ENCODE peak calls at places on chromosomes 11 and 22, in five cellular contexts. S is mucosa of descending colon, X is NAMALWA, J is HFFc6, Y is RWPE1. V is an unnamed sample.

GRCh38 chr22:40813912-40814315 is 5.2 kb downstream of the SLC25A17 start:
- DNase-seq in Y (no peak), S (no peak), J (no peak), X (no peak), V (no peak)

GRCh38 chr11:66362481-66363147 is 8.9 kb downstream of the SLC29A2 start:
- DNase-seq in X (no peak), J (no peak), S (no peak), Y (no peak), V (no peak)

GRCh38 chr11:58193403-58193802 is 4.5 kb downstream of the OR9Q2 start:
- DNase-seq in S (no peak), J (no peak), Y (no peak), X (no peak), V (no peak)

GRCh38 chr11:1310315-1310687 is 869 bp upstream of the TOLLIP start:
- DNase-seq in X (peak; percentile 13), S (no peak), Y (no peak), J (no peak), V (no peak)

GRCh38 chr11:66365711-66366619 is 5.6 kb downstream of the SLC29A2 start:
- DNase-seq in S (no peak), X (no peak), J (no peak), Y (no peak), V (no peak)

GRCh38 chr11:67441731-67442401 is 1.4 kb downstream of the CORO1B start:
- DNase-seq in Y (no peak), S (no peak), X (peak; percentile 64), J (no peak), V (no peak)

GRCh38 chr22:47804281-47804680 is 1041.8 kb downstream of the TBC1D22A start:
- DNase-seq in Y (no peak), X (no peak), J (no peak), S (no peak), V (no peak)

GRCh38 chr11:75152651-75153553 is 2.0 kb downstream of the SLCO2B1 start:
- DNase-seq in J (no peak), S (no peak), Y (no peak), X (no peak), V (no peak)

GRCh38 chr11:6405039-6405667 is 13.7 kb downstream of the APBB1 start:
- DNase-seq in Y (no peak), J (no peak), S (no peak), X (no peak), V (no peak)

GRCh38 chr11:35682230-35683195 is 19.9 kb downstream of the TRIM44 start:
- DNase-seq in S (no peak), J (peak; percentile 30), X (no peak), Y (no peak), V (peak; percentile 12)

GRCh38 chr11:1924121-1924520 is 4.6 kb downstream of the TNNT3 start:
- DNase-seq in X (no peak), S (peak; percentile 12), Y (no peak), J (no peak), V (no peak)

GRCh38 chr22:27139935-27140493 is 482.6 kb downstream of the MIAT start:
- DNase-seq in X (no peak), Y (peak; percentile 39), J (peak; percentile 85), S (no peak), V (peak; percentile 84)

GRCh38 chr22:23010430-23010829 is 59.9 kb upstream of the GNAZ start:
- DNase-seq in J (no peak), Y (no peak), X (no peak), S (no peak), V (no peak)

GRCh38 chr22:37894939-37895670 is 11.0 kb upstream of the MICALL1 start:
- DNase-seq in S (no peak), J (no peak), X (no peak), Y (no peak), V (no peak)

GRCh38 chr11:70476669-70477068 is 78.3 kb downstream of the CTTN start:
- DNase-seq in X (no peak), J (no peak), Y (no peak), S (no peak), V (no peak)

GRCh38 chr11:10329935-10330334 is 25.1 kb downstream of the ADM start:
- DNase-seq in Y (no peak), J (peak; percentile 90), X (no peak), S (no peak), V (peak; percentile 80)

GRCh38 chr22:41589260-41589600 is 410 bp downstream of the PMM1 start:
- DNase-seq in J (no peak), Y (no peak), S (no peak), X (peak; percentile 51), V (no peak)

GRCh38 chr22:44483878-44484277 is 14.2 kb downstream of the RTL6 start:
- DNase-seq in J (no peak), Y (no peak), X (no peak), S (no peak), V (no peak)

GRCh38 chr11:2929511-2929879 is 275 bp upstream of the PHLDA2 start:
- DNase-seq in J (peak; percentile 68), S (peak; percentile 89), Y (peak; percentile 91), X (no peak), V (peak; percentile 73)

GRCh38 chr22:32785636-32786418 is 15.7 kb upstream of the TIMP3 start:
- DNase-seq in X (no peak), Y (no peak), J (no peak), S (no peak), V (no peak)

V was measured in A172.